ENCODE peak calls at places on chromosomes 11 and 22, in five cellular contexts. W, H, E, T and D are unnamed samples.
A peak's percentile ranks its signal among the peaks of the same experiment; 100 is the strongest.

GRCh38 chr11:112613051-112613972 is 347.9 kb upstream of the NCAM1 start:
- DNase-seq in T (no peak), H (no peak), W (peak; percentile 34), E (no peak), D (no peak)

GRCh38 chr11:118076754-118077281 is at the start of gene TMPRSS4:
- DNase-seq in W (no peak), E (no peak), T (no peak), H (no peak), D (no peak)

GRCh38 chr11:77776455-77776854 is 44.1 kb downstream of the RSF1 start:
- DNase-seq in E (no peak), H (no peak), T (no peak), W (peak; percentile 20), D (no peak)

GRCh38 chr11:64644348-64645242 is 53.6 kb downstream of the SLC22A12 start:
- DNase-seq in W (no peak), H (no peak), T (no peak), E (no peak), D (no peak)

GRCh38 chr22:20089977-20090729 is 10.1 kb downstream of the DGCR8 start:
- DNase-seq in T (no peak), W (peak; percentile 77), H (peak; percentile 7), E (peak; percentile 56), D (no peak)

GRCh38 chr22:36258750-36259619 is 6.1 kb downstream of the APOL1 start:
- DNase-seq in E (no peak), H (peak; percentile 48), W (peak; percentile 64), T (peak; percentile 54), D (peak; percentile 47)

GRCh38 chr11:15119352-15119751 is 4.6 kb downstream of the INSC start:
- DNase-seq in T (no peak), H (no peak), E (no peak), W (peak; percentile 20), D (no peak)

GRCh38 chr11:15744693-15745092 is 611.7 kb downstream of the SOX6 start:
- DNase-seq in T (no peak), H (no peak), E (no peak), W (no peak), D (no peak)

GRCh38 chr11:126914941-126915340 is 85.6 kb downstream of the KIRREL3 start:
- DNase-seq in H (no peak), W (peak; percentile 90), T (no peak), E (no peak), D (no peak)

GRCh38 chr22:41687901-41688364 is 734 bp downstream of the SNU13 start:
- DNase-seq in T (no peak), E (peak; percentile 83), H (no peak), W (peak; percentile 22), D (peak; percentile 63)

GRCh38 chr22:20128902-20129746 is 2.5 kb upstream of the ZDHHC8 start:
- DNase-seq in T (no peak), E (no peak), H (no peak), W (peak; percentile 23), D (peak; percentile 90)

GRCh38 chr22:44399906-44400762 is 87.4 kb upstream of the SHISAL1 start:
- DNase-seq in E (peak; percentile 58), W (no peak), T (peak; percentile 49), H (no peak), D (peak; percentile 35)

GRCh38 chr22:36443198-36443770 is 38.2 kb downstream of the TXN2 start:
- DNase-seq in E (no peak), W (no peak), T (no peak), H (no peak), D (no peak)

GRCh38 chr11:130165601-130166456 is 6.2 kb downstream of the ST14 start:
- DNase-seq in W (no peak), T (no peak), E (no peak), H (peak; percentile 28), D (no peak)

GRCh38 chr11:130162733-130163132 is 3.2 kb downstream of the ST14 start:
- DNase-seq in H (peak; percentile 33), E (no peak), W (no peak), T (no peak), D (no peak)

GRCh38 chr11:130161441-130161840 is 1.9 kb downstream of the ST14 start:
- DNase-seq in T (no peak), E (no peak), H (peak; percentile 21), W (no peak), D (no peak)

GRCh38 chr11:130164221-130164570 is 4.6 kb downstream of the ST14 start:
- DNase-seq in T (no peak), W (no peak), H (peak; percentile 20), E (no peak), D (no peak)

DNA sequence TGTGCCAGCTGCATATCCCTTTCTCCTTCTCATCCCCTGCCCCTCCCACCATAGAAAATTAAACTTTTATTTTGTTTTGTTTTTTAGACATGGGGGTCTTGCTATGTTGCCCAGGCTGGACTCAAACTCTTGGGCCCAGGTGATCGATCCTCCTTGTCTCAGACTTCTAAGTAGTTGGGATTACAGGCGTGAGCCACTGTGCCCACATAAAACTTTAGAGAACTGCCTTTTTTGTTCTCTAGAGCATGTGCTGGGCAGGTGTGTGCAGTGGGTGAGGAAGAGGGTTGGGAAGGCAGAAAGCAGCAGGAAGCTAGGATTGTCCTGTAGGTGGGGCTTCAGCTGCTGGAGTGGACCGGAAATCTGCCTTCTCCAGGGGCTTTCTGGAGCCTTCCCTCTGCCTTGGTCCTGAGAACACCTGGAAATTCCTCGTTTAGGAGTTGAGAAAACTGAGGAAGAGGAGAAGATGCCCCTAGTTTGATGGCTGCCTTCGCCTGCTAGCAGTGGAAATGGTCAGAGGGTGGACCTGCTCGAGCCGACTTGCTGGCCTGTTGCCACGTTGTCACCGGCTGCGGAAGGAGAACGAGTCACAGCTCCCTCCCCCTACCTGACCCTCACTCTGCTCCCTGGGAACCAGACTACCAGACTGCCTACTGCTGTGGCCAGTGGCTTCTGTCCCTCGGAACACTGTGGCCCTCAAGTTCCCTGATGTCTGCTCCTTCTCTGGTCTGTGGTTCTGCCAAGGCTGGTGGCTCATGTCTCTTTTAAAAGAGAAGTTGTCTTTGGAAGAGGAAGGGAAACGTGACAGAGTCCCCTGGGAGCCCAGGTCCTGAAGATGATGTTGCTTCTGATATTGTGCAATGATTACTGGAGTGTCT is 4.0 kb downstream of the ST14 start:
- DNase-seq in T (no peak), E (no peak), W (no peak), H (peak; percentile 37), D (no peak)
- H3K4me3 ChIP-seq in T (no peak overlapping the region), E (no peak overlapping the region), W (no peak overlapping the region), H (no peak overlapping the region), D (peak overlapping the region; percentile 20)

GRCh38 chr11:71998649-71999310 is at the start of gene IL18BP:
- DNase-seq in T (peak; percentile 41), H (no peak), E (peak; percentile 90), W (no peak), D (no peak)
- TF ChIP-seq POLR2A in T (no peak), H (no peak), E (no peak), W (no peak), D (no peak)

GRCh38 chr22:28977050-28977449 is 84.6 kb downstream of the C22orf31 start:
- DNase-seq in H (peak; percentile 36), E (no peak), W (no peak), T (no peak), D (no peak)
- H3K4me1 ChIP-seq in H (no peaks in the 10 kb centered on the region), E (no peaks in the 10 kb centered on the region), W (peaks cover 10% of the 10 kb centered on the region), T (no peaks in the 10 kb centered on the region), D (no peaks in the 10 kb centered on the region)

DNA sequence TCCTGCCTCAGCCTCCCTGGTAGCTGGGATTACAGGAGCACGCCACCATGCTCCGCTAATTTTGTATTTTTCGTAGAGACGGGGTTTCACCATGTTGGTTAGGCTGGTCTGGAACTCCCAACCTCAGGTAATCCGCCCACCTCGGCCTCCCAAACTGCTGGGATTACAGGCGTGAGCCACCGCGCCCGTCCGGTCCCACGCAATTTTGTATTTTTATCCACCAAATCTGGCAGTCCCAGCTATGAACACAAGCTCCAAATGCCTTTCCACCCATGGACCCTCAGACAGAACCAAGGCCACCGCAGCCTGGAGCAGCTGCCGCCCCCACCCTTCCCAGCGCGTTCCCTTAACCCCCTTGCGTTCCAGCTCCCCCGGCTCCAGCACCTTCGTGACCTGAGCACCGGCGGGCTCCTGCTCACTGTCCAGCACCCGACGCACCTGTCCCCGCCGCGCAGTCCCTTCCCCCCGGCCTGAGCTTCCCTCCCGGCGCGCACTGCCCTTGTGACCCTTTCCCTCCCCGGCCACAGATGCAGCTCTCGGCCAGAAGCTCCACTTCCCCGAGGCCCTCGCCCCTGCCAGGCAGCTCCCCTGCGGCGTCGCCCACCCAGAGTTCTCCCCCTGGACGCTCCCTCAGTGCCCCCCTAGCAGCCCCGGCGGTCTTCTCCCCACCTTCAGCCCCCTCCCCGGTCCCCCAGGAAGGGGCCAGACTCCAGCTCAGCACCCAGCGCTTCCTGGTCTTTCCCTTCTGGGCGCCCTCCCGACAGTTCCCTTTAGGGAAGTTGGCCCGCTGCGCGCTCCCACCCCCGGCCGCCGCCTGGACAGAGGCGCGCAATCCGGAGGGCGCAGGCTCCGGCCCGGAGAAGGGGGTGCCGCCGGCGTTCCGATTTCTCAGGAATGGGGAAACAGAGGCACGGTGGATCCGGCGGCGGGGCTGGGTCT is 5.6 kb upstream of the ZBED4 start:
- DNase-seq in H (peak; percentile 49), E (peak; percentile 86), T (no peak), W (no peak), D (peak; percentile 61)
- H3K4me3 ChIP-seq in H (peak overlapping the region; percentile 58), E (peak overlapping the region; percentile 36), T (peak overlapping the region; percentile 38), W (peak overlapping the region; percentile 18), D (peak overlapping the region; percentile 41)

GRCh38 chr11:19602906-19603305 is 109.7 kb upstream of the NAV2 start:
- DNase-seq in T (no peak), W (no peak), E (no peak), H (no peak), D (no peak)

GRCh38 chr11:19605500-19606371 is 106.9 kb upstream of the NAV2 start:
- DNase-seq in W (peak; percentile 68), E (no peak), T (no peak), H (no peak), D (no peak)

GRCh38 chr11:19606856-19607655 is 105.6 kb upstream of the NAV2 start:
- DNase-seq in W (no peak), H (no peak), E (no peak), T (no peak), D (no peak)

GRCh38 chr11:19603771-19604170 is 108.9 kb upstream of the NAV2 start:
- DNase-seq in H (no peak), W (no peak), E (no peak), T (no peak), D (no peak)

GRCh38 chr11:19604679-19605375 is 107.8 kb upstream of the NAV2 start:
- DNase-seq in W (no peak), E (no peak), T (no peak), H (no peak), D (no peak)
- TF ChIP-seq POLR2A in W (no peak), E (no peak), T (no peak), H (no peak), D (no peak)

GRCh38 chr11:28464252-28464867 is 356.2 kb downstream of the METTL15 start:
- DNase-seq in W (peak; percentile 86), H (no peak), T (no peak), E (no peak), D (no peak)
- H3K4me1 ChIP-seq in W (peaks cover 22% of the 10 kb centered on the region), H (no peaks in the 10 kb centered on the region), T (no peaks in the 10 kb centered on the region), E (no peaks in the 10 kb centered on the region), D (no peaks in the 10 kb centered on the region)